ENCODE peak calls at places on chromosomes 11 and 22, in five cellular contexts. One of them, this sample, is unnamed.

GRCh38 chr11:19595840-19596751 is 116.5 kb upstream of the NAV2 start:
- DNase-seq in lower lobe of right lung: no peak
- DNase-seq in right atrium auricular region: peak
- DNase-seq in fibroblast of lung: peak
- DNase-seq in SJCRH30: peak
- DNase-seq in this sample: peak

GRCh38 chr11:79807506-79807905 is 366.7 kb upstream of the TENM4 start:
- DNase-seq in lower lobe of right lung: no peak
- DNase-seq in right atrium auricular region: no peak
- DNase-seq in fibroblast of lung: no peak
- DNase-seq in SJCRH30: no peak
- DNase-seq in this sample: no peak

GRCh38 chr11:30585067-30585891 is 874 bp downstream of the MPPED2 start:
- DNase-seq in lower lobe of right lung: peak
- DNase-seq in right atrium auricular region: no peak
- DNase-seq in fibroblast of lung: no peak
- DNase-seq in SJCRH30: peak
- DNase-seq in this sample: no peak

GRCh38 chr11:76209956-76210885 is 3.9 kb upstream of the WNT11 start:
- DNase-seq in lower lobe of right lung: peak
- DNase-seq in right atrium auricular region: peak
- DNase-seq in fibroblast of lung: peak
- DNase-seq in SJCRH30: peak
- DNase-seq in this sample: peak

GRCh38 chr22:37627545-37627944 is 11.9 kb upstream of the SH3BP1 start:
- DNase-seq in lower lobe of right lung: no peak
- DNase-seq in right atrium auricular region: no peak
- DNase-seq in fibroblast of lung: no peak
- DNase-seq in SJCRH30: no peak
- DNase-seq in this sample: no peak

GRCh38 chr11:7160814-7161489 is 72.2 kb downstream of the RBMXL2 start:
- DNase-seq in lower lobe of right lung: no peak
- DNase-seq in right atrium auricular region: no peak
- DNase-seq in fibroblast of lung: no peak
- DNase-seq in SJCRH30: no peak
- DNase-seq in this sample: no peak

GRCh38 chr11:44158384-44158783 is 62.9 kb downstream of the EXT2 start:
- DNase-seq in lower lobe of right lung: no peak
- DNase-seq in right atrium auricular region: no peak
- DNase-seq in fibroblast of lung: no peak
- DNase-seq in SJCRH30: no peak
- DNase-seq in this sample: no peak

GRCh38 chr22:19596680-19597398 is 72.6 kb upstream of the CLDN5 start:
- DNase-seq in lower lobe of right lung: no peak
- DNase-seq in right atrium auricular region: no peak
- DNase-seq in fibroblast of lung: no peak
- DNase-seq in SJCRH30: no peak
- DNase-seq in this sample: no peak

GRCh38 chr11:46380340-46381045 is 976 bp upstream of the MDK start:
- DNase-seq in lower lobe of right lung: peak
- DNase-seq in right atrium auricular region: peak
- DNase-seq in fibroblast of lung: peak
- DNase-seq in SJCRH30: peak
- DNase-seq in this sample: no peak

GRCh38 chr11:10310301-10310841 is 5.5 kb downstream of the ADM start:
- DNase-seq in lower lobe of right lung: no peak
- DNase-seq in right atrium auricular region: no peak
- DNase-seq in fibroblast of lung: peak
- DNase-seq in SJCRH30: no peak
- DNase-seq in this sample: peak

GRCh38 chr11:35344990-35345655 is 74.2 kb downstream of the SLC1A2 start:
- DNase-seq in lower lobe of right lung: peak
- DNase-seq in right atrium auricular region: no peak
- DNase-seq in fibroblast of lung: no peak
- DNase-seq in SJCRH30: no peak
- DNase-seq in this sample: no peak

GRCh38 chr22:46657996-46658947 is 38.1 kb downstream of the GRAMD4 start:
- DNase-seq in lower lobe of right lung: no peak
- DNase-seq in right atrium auricular region: no peak
- DNase-seq in fibroblast of lung: no peak
- DNase-seq in SJCRH30: no peak
- DNase-seq in this sample: peak

GRCh38 chr11:76795936-76796441 is 12.8 kb downstream of the TSKU start:
- DNase-seq in lower lobe of right lung: no peak
- DNase-seq in right atrium auricular region: peak
- DNase-seq in fibroblast of lung: no peak
- DNase-seq in SJCRH30: no peak
- DNase-seq in this sample: no peak

GRCh38 chr11:794766-795637 is 3.1 kb downstream of the SLC25A22 start:
- DNase-seq in lower lobe of right lung: no peak
- DNase-seq in right atrium auricular region: no peak
- DNase-seq in fibroblast of lung: no peak
- DNase-seq in SJCRH30: no peak
- DNase-seq in this sample: no peak

GRCh38 chr11:6475936-6476335 is 2.2 kb upstream of the TRIM3 start:
- DNase-seq in lower lobe of right lung: no peak
- DNase-seq in right atrium auricular region: no peak
- DNase-seq in fibroblast of lung: no peak
- DNase-seq in SJCRH30: no peak
- DNase-seq in this sample: no peak

GRCh38 chr11:65801153-65801987 is 14.5 kb downstream of the OVOL1 start:
- DNase-seq in lower lobe of right lung: no peak
- DNase-seq in right atrium auricular region: no peak
- DNase-seq in fibroblast of lung: no peak
- DNase-seq in SJCRH30: no peak
- DNase-seq in this sample: no peak

GRCh38 chr11:720642-721346 is 14.8 kb downstream of the EPS8L2 start:
- DNase-seq in lower lobe of right lung: no peak
- DNase-seq in right atrium auricular region: no peak
- DNase-seq in fibroblast of lung: no peak
- DNase-seq in SJCRH30: no peak
- DNase-seq in this sample: no peak

GRCh38 chr11:114075891-114076441 is 16.5 kb downstream of the ZBTB16 start:
- DNase-seq in lower lobe of right lung: no peak
- DNase-seq in right atrium auricular region: no peak
- DNase-seq in fibroblast of lung: peak
- DNase-seq in SJCRH30: no peak
- DNase-seq in this sample: peak

GRCh38 chr11:8608646-8609045 is 14.6 kb upstream of the STK33 start:
- DNase-seq in lower lobe of right lung: no peak
- DNase-seq in right atrium auricular region: peak
- DNase-seq in fibroblast of lung: peak
- DNase-seq in SJCRH30: no peak
- DNase-seq in this sample: no peak

GRCh38 chr11:94151903-94152677 is 23.4 kb downstream of the PANX1 start:
- DNase-seq in lower lobe of right lung: no peak
- DNase-seq in right atrium auricular region: peak
- DNase-seq in fibroblast of lung: peak
- DNase-seq in SJCRH30: no peak
- DNase-seq in this sample: peak

GRCh38 chr22:42697542-42698013 is 23.1 kb downstream of the A4GALT start:
- DNase-seq in lower lobe of right lung: no peak
- DNase-seq in right atrium auricular region: peak
- DNase-seq in fibroblast of lung: peak
- DNase-seq in SJCRH30: peak
- DNase-seq in this sample: peak

GRCh38 chr11:120549346-120549745 is 37.8 kb downstream of the GRIK4 start:
- DNase-seq in lower lobe of right lung: no peak
- DNase-seq in right atrium auricular region: no peak
- DNase-seq in fibroblast of lung: no peak
- DNase-seq in SJCRH30: no peak
- DNase-seq in this sample: no peak

GRCh38 chr22:45887202-45888131 is 89.5 kb downstream of the WNT7B start:
- DNase-seq in lower lobe of right lung: peak
- DNase-seq in right atrium auricular region: no peak
- DNase-seq in fibroblast of lung: no peak
- DNase-seq in SJCRH30: no peak
- DNase-seq in this sample: no peak

GRCh38 chr11:115418081-115418480 is 86.1 kb downstream of the CADM1 start:
- DNase-seq in lower lobe of right lung: no peak
- DNase-seq in right atrium auricular region: no peak
- DNase-seq in fibroblast of lung: no peak
- DNase-seq in SJCRH30: no peak
- DNase-seq in this sample: no peak

GRCh38 chr22:24965822-24966626 is 13.5 kb downstream of the KIAA1671 start:
- DNase-seq in lower lobe of right lung: peak
- DNase-seq in right atrium auricular region: no peak
- DNase-seq in fibroblast of lung: no peak
- DNase-seq in SJCRH30: peak
- DNase-seq in this sample: no peak

GRCh38 chr22:19807161-19807913 is 46.8 kb downstream of the TBX1 start:
- DNase-seq in lower lobe of right lung: peak
- DNase-seq in right atrium auricular region: no peak
- DNase-seq in fibroblast of lung: no peak
- DNase-seq in SJCRH30: no peak
- DNase-seq in this sample: no peak

GRCh38 chr11:67648140-67648795 is 2.3 kb downstream of the ACY3 start:
- DNase-seq in lower lobe of right lung: no peak
- DNase-seq in right atrium auricular region: no peak
- DNase-seq in fibroblast of lung: no peak
- DNase-seq in SJCRH30: no peak
- DNase-seq in this sample: no peak

GRCh38 chr11:67644472-67645418 is 5.2 kb upstream of the TBX10 start:
- DNase-seq in lower lobe of right lung: no peak
- DNase-seq in right atrium auricular region: no peak
- DNase-seq in fibroblast of lung: no peak
- DNase-seq in SJCRH30: no peak
- DNase-seq in this sample: no peak

GRCh38 chr11:67645521-67646457 is 4.7 kb downstream of the ACY3 start:
- DNase-seq in lower lobe of right lung: no peak
- DNase-seq in right atrium auricular region: no peak
- DNase-seq in fibroblast of lung: no peak
- DNase-seq in SJCRH30: no peak
- DNase-seq in this sample: no peak

GRCh38 chr11:67647471-67647870 is 3.1 kb downstream of the ACY3 start:
- DNase-seq in lower lobe of right lung: no peak
- DNase-seq in right atrium auricular region: no peak
- DNase-seq in fibroblast of lung: no peak
- DNase-seq in SJCRH30: no peak
- DNase-seq in this sample: no peak

DNA sequence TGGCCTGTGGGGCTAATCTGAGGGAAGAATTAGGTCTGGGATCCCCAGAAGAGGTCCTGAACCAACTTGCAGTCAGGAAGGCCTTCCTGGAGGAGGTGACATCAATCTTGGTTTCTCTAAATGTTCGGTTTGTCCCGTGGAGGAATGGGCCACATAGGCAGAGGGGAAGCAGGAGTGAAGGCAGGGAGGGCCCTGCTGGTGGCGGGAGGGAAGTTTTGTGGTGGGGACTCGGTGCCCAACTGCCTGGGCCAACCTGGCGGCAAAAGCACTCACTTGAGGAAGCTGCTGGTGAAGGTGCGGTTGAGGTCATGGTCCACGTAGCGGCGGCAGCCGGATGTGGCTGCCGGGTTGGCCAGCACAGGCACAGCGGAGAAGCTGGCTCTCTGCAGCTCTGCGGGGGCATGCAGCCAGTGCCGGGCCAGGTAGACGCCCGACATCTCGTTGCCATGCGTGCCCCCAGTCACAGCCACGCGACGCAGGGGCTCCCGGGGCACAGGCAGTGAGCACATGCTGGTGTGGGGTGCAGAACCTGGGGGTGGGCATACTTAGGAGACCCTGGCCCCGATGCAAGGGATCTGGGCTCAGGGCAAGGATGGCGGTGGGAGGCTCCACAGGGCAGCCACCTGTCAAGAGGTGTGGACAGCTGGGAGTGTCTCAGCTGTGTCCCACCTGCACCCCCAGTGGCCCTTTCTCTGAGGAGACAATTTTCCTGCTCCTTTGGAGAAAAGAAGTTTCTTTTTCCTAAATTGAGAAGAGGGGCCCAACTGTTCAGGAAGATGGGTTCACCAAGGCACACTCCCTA is 3.8 kb downstream of the ACY3 start:
- DNase-seq in lower lobe of right lung: peak
- DNase-seq in right atrium auricular region: no peak
- DNase-seq in fibroblast of lung: no peak
- DNase-seq in SJCRH30: no peak
- DNase-seq in this sample: no peak
- H3K27ac ChIP-seq in lower lobe of right lung: no peak
- H3K27ac ChIP-seq in right atrium auricular region: no peak
- H3K27ac ChIP-seq in fibroblast of lung: no peak
- H3K27ac ChIP-seq in SJCRH30: no peak
- H3K27ac ChIP-seq in this sample: no peak

GRCh38 chr11:116840746-116841296 is 3.4 kb upstream of the APOA1 start:
- DNase-seq in lower lobe of right lung: no peak
- DNase-seq in right atrium auricular region: no peak
- DNase-seq in fibroblast of lung: no peak
- DNase-seq in SJCRH30: no peak
- DNase-seq in this sample: no peak
- H3K27ac ChIP-seq in lower lobe of right lung: no peak
- H3K27ac ChIP-seq in right atrium auricular region: no peak
- H3K27ac ChIP-seq in fibroblast of lung: no peak
- H3K27ac ChIP-seq in SJCRH30: no peak
- H3K27ac ChIP-seq in this sample: no peak

GRCh38 chr11:130123414-130124040 is 36.1 kb upstream of the ST14 start:
- DNase-seq in lower lobe of right lung: no peak
- DNase-seq in right atrium auricular region: no peak
- DNase-seq in fibroblast of lung: no peak
- DNase-seq in SJCRH30: no peak
- DNase-seq in this sample: no peak

GRCh38 chr11:130124096-130124495 is 35.5 kb upstream of the ST14 start:
- DNase-seq in lower lobe of right lung: peak
- DNase-seq in right atrium auricular region: peak
- DNase-seq in fibroblast of lung: peak
- DNase-seq in SJCRH30: no peak
- DNase-seq in this sample: peak

GRCh38 chr11:130120045-130120444 is 39.5 kb upstream of the ST14 start:
- DNase-seq in lower lobe of right lung: no peak
- DNase-seq in right atrium auricular region: no peak
- DNase-seq in fibroblast of lung: no peak
- DNase-seq in SJCRH30: no peak
- DNase-seq in this sample: no peak

GRCh38 chr11:130121430-130121978 is 38.1 kb upstream of the ST14 start:
- DNase-seq in lower lobe of right lung: no peak
- DNase-seq in right atrium auricular region: no peak
- DNase-seq in fibroblast of lung: peak
- DNase-seq in SJCRH30: no peak
- DNase-seq in this sample: no peak

GRCh38 chr11:130122141-130122575 is 37.4 kb upstream of the ST14 start:
- DNase-seq in lower lobe of right lung: no peak
- DNase-seq in right atrium auricular region: no peak
- DNase-seq in fibroblast of lung: no peak
- DNase-seq in SJCRH30: no peak
- DNase-seq in this sample: no peak
- H3K27ac ChIP-seq in lower lobe of right lung: peak
- H3K27ac ChIP-seq in right atrium auricular region: peak
- H3K27ac ChIP-seq in fibroblast of lung: no peak
- H3K27ac ChIP-seq in SJCRH30: no peak
- H3K27ac ChIP-seq in this sample: no peak

DNA sequence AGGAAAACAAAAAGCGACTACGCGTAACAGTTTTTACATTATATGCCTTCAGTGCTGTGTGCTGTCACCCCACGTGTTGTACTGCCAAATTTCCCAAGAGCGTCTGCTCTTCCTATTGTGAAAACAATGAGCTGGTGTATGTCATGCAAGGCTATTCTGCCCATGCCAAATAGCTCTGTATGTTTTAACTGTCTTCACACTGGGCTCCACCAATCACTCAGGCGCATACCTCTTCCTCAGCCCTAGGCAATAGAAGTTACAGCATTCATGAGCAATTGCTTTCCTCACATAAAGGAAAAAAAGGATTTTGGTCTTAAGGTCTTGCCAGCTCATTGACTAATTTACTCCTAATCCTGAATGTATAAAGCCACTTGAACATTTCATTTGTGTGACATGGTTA is 606.8 kb downstream of the NTM start:
- DNase-seq in lower lobe of right lung: no peak
- DNase-seq in right atrium auricular region: no peak
- DNase-seq in fibroblast of lung: peak
- DNase-seq in SJCRH30: no peak
- DNase-seq in this sample: peak
- H3K27ac ChIP-seq in lower lobe of right lung: no peak
- H3K27ac ChIP-seq in right atrium auricular region: no peak
- H3K27ac ChIP-seq in fibroblast of lung: no peak
- H3K27ac ChIP-seq in SJCRH30: no peak
- H3K27ac ChIP-seq in this sample: no peak